ENCODE peak calls at places on chromosomes 7 and 10, in five cellular contexts. E is RWPE2, F is foreskin fibroblast, Y is prostate gland, K is mucosa of descending colon. L is an unnamed sample.

GRCh38 chr10:113639966-113640365 is 23.9 kb downstream of the NRAP start:
- DNase-seq in E (no peak), F (no peak), K (no peak), Y (no peak), L (no peak)

GRCh38 chr7:53110425-53110824 is 75.0 kb downstream of the POM121L12 start:
- DNase-seq in E (no peak), F (no peak), K (no peak), Y (no peak), L (no peak)

GRCh38 chr7:52498319-52498718 is 537.1 kb upstream of the POM121L12 start:
- DNase-seq in Y (no peak), K (no peak), F (no peak), E (no peak), L (no peak)

GRCh38 chr10:3467052-3467906 is 294.7 kb upstream of the PITRM1 start:
- DNase-seq in Y (peak), E (peak), F (peak), K (peak), L (peak)

GRCh38 chr7:130845581-130846085 is 111.6 kb upstream of the KLF14 start:
- DNase-seq in E (peak), Y (no peak), K (no peak), F (peak), L (peak)

GRCh38 chr7:20172736-20173334 is 44.3 kb downstream of the MACC1 start:
- DNase-seq in Y (peak), F (peak), E (no peak), K (peak), L (peak)

GRCh38 chr7:154965014-154965413 is 37.9 kb downstream of the PAXIP1 start:
- DNase-seq in E (no peak), Y (no peak), F (no peak), K (no peak), L (no peak)

GRCh38 chr10:26890956-26891355 is 30.2 kb upstream of the ABI1 start:
- DNase-seq in Y (peak), F (peak), K (peak), E (no peak), L (peak)

GRCh38 chr7:7681191-7681935 is 37.0 kb downstream of the RPA3 start:
- DNase-seq in E (no peak), Y (peak), K (no peak), F (peak), L (peak)

GRCh38 chr10:61835909-61836232 is 65.6 kb upstream of the ARID5B start:
- DNase-seq in Y (no peak), K (no peak), E (no peak), F (no peak), L (no peak)

GRCh38 chr10:129078322-129078721 is 388.7 kb upstream of the MGMT start:
- DNase-seq in E (no peak), K (no peak), F (no peak), Y (no peak), L (no peak)

GRCh38 chr10:71076473-71077142 is 135.8 kb upstream of the UNC5B start:
- DNase-seq in K (no peak), E (peak), Y (no peak), F (no peak), L (no peak)

GRCh38 chr10:123614888-123615287 is 51.3 kb upstream of the GPR26 start:
- DNase-seq in Y (peak), F (peak), K (peak), E (no peak), L (no peak)

GRCh38 chr10:43028143-43028542 is 48.7 kb upstream of the RET start:
- DNase-seq in Y (no peak), K (no peak), F (no peak), E (no peak), L (no peak)

GRCh38 chr10:43029043-43029442 is 47.8 kb upstream of the RET start:
- DNase-seq in E (no peak), F (no peak), K (no peak), Y (no peak), L (no peak)

GRCh38 chr10:43035785-43036184 is 41.1 kb upstream of the RET start:
- DNase-seq in Y (no peak), E (no peak), F (no peak), K (no peak), L (no peak)

GRCh38 chr10:43036581-43037428 is 40.1 kb upstream of the RET start:
- DNase-seq in E (peak), K (no peak), Y (no peak), F (no peak), L (no peak)

DNA sequence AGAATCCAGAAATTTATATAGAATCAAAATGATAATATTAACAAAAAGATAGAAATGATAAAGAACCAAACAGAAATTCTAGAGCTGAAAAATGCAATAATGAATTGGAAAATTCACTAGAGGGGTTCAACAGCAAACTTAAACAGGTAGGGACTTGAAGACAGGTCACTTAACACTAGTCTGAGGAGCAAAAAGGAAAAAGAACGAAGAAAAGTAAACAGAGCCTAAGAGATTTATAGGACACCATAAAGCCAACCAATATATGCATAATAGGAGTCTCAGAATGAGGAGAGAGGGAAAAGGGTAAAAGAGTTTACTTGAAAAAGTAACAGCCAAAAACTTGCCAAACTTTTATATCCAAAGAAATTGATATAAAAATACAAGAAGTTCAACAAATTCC is 44.3 kb upstream of the RET start:
- DNase-seq in Y (no peak), F (no peak), E (no peak), K (no peak), L (no peak)
- H3K4me3 ChIP-seq in Y (no peak), F (no peak), E (no peak), K (no peak), L (no peak)

DNA sequence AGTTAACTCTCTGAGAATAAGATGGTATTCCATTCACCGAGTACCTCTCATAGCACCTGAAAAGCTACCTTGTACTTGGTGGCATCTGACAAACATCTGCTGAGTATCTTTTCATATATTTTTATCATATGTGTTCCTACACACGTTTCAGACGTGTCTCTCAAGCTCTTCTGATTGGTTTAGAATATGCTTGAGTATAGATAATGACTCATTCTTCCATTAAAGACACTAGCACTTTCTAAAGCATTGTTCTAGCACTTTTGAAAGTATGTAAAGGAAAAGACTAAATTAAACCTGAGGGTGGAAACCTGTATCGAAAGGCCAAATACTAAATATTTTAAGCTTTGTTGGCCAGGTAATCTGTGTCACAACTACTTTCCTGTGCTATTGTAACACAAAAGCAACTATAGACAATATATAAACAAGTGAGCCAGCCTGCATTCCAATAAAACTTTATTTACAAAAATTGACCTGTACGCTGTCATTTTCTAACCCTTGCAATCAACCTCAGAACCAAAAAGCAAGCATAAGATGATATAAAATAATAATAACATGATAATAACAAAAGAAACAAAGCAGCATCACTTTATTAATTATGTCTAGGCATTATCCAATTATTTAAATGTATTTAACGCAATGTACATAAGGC is 95.3 kb downstream of the DGKI start:
- DNase-seq in F (no peak), K (no peak), Y (no peak), E (no peak), L (no peak)
- H3K4me3 ChIP-seq in F (no peak), K (no peak), Y (no peak), E (no peak), L (no peak)

DNA sequence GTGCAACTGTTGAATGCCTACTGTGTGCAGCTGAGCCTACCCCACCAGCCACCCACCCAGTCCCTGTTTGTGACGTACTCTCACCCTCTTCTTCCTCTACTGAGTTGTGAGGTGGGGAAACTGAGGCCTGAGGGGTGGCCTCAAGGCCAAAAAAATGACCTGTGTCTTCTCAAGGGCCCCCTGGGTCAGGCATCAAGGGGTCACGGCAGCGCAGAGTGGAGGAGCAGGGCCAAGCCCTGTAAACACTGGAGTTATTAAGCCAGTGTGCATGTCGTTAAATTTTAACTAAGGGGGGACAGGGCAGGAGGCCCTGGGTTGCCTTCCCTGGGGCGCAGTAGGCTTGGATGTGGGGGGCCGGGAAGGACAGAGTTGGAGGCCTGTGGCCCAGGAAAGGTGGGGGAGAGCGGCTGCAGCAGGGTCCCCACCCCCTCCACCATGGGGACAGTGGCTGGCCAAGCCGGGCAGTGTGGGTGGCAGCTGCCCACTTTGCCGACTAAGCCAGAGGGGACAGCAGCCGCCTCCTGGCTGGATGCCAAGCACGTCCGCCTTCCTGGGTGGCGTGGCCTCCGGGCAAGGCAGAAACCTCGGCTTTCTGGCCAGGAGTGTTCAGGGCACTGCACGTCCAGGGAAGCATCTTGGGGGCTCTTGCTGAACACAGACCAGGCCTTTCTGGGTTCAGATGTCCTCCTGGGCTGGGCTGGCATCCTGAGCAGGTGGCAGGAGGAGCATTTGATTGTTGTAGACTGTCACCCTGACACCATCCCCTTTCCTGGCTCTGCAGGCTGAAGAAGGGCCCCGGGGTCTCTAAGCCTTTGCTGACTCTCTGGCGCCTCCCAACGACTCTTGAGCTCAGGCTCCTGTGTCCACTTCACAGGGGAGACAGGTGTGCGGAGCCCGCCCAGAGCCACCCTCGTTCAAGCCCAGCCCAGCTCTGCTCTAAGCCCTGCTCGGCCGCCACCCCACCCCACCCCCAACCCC is 1.9 kb downstream of the SLC29A4 start:
- DNase-seq in Y (no peak), K (peak), F (no peak), E (no peak), L (peak)
- H3K4me3 ChIP-seq in Y (no peak), K (no peak), F (no peak), E (no peak), L (no peak)

DNA sequence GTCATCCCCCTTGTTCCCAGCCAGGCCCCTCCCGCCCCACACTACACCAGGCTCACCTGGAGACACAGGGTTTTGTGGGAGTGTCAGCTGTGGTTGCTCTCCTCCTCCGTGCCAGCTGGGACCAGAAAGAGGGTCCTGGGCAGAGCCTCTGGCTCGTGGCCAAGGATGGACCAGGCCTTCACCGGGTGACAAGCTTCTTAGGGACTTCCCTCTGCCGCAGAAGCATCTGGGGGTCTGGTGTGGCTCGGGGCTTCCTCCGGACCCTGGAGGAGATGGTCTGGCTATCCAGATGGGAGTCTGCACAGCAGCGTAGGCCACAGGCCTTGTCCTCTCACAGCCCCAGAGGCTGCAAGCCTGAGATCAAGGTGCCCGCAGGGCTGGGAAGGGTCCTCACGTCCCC is 63.8 kb upstream of the CFAP46 start:
- DNase-seq in Y (no peak), E (no peak), F (no peak), K (no peak), L (no peak)
- H3K4me3 ChIP-seq in Y (no peak), E (no peak), F (no peak), K (no peak), L (no peak)